ENCODE peak calls at places on chromosome 21, in six cellular contexts. One of them, this sample, is unnamed. For H3K9me3, the result is how much of the 10 kb centered on the place peaks cover.

GRCh38 chr21:33490991-33491372 is 534 bp downstream of the DNAJC28 start:
- DNase-seq in IMR-90: no peak
- DNase-seq in spleen: no peak
- DNase-seq in uterus: no peak
- DNase-seq in heart left ventricle: no peak
- DNase-seq in right lobe of liver: no peak
- DNase-seq in this sample: no peak

GRCh38 chr21:42102063-42102462 is 30.9 kb downstream of the UMODL1 start:
- DNase-seq in uterus: no peak
- DNase-seq in spleen: no peak
- DNase-seq in IMR-90: no peak
- DNase-seq in right lobe of liver: no peak
- DNase-seq in heart left ventricle: no peak
- DNase-seq in this sample: no peak

GRCh38 chr21:45506836-45507522 is 35.3 kb downstream of the SLC19A1 start:
- DNase-seq in heart left ventricle: no peak
- DNase-seq in IMR-90: no peak
- DNase-seq in right lobe of liver: peak
- DNase-seq in uterus: no peak
- DNase-seq in spleen: peak
- DNase-seq in this sample: no peak

GRCh38 chr21:33023574-33024277 is 2.0 kb upstream of the OLIG2 start:
- DNase-seq in uterus: no peak
- DNase-seq in heart left ventricle: no peak
- DNase-seq in right lobe of liver: no peak
- DNase-seq in spleen: no peak
- DNase-seq in IMR-90: no peak
- DNase-seq in this sample: no peak

GRCh38 chr21:45282283-45283018 is 5.2 kb downstream of the POFUT2 start:
- DNase-seq in IMR-90: no peak
- DNase-seq in spleen: peak
- DNase-seq in right lobe of liver: no peak
- DNase-seq in heart left ventricle: no peak
- DNase-seq in uterus: no peak
- DNase-seq in this sample: no peak

GRCh38 chr21:35989185-35989735 is 71.1 kb downstream of the SETD4 start:
- DNase-seq in right lobe of liver: no peak
- DNase-seq in spleen: no peak
- DNase-seq in heart left ventricle: no peak
- DNase-seq in IMR-90: no peak
- DNase-seq in uterus: no peak
- DNase-seq in this sample: no peak

GRCh38 chr21:45801129-45801735 is 157.7 kb downstream of the PCBP3 start:
- DNase-seq in spleen: no peak
- DNase-seq in IMR-90: no peak
- DNase-seq in heart left ventricle: no peak
- DNase-seq in right lobe of liver: no peak
- DNase-seq in uterus: no peak
- DNase-seq in this sample: no peak

GRCh38 chr21:44704636-44705001 is 6.8 kb downstream of the TSPEAR start:
- DNase-seq in right lobe of liver: no peak
- DNase-seq in uterus: no peak
- DNase-seq in IMR-90: no peak
- DNase-seq in spleen: no peak
- DNase-seq in heart left ventricle: no peak
- DNase-seq in this sample: no peak

GRCh38 chr21:34020934-34021553 is 52.3 kb upstream of the MRPS6 start:
- DNase-seq in IMR-90: no peak
- DNase-seq in spleen: no peak
- DNase-seq in heart left ventricle: no peak
- DNase-seq in right lobe of liver: no peak
- DNase-seq in uterus: no peak
- DNase-seq in this sample: no peak

GRCh38 chr21:45029298-45029967 is 44.9 kb upstream of the ADARB1 start:
- DNase-seq in IMR-90: no peak
- DNase-seq in uterus: no peak
- DNase-seq in right lobe of liver: no peak
- DNase-seq in spleen: peak
- DNase-seq in heart left ventricle: peak
- DNase-seq in this sample: no peak

GRCh38 chr21:42565206-42565810 is 51.7 kb downstream of the SLC37A1 start:
- DNase-seq in heart left ventricle: no peak
- DNase-seq in right lobe of liver: no peak
- DNase-seq in uterus: peak
- DNase-seq in spleen: peak
- DNase-seq in IMR-90: no peak
- DNase-seq in this sample: peak

GRCh38 chr21:34644815-34645214 is 24.0 kb upstream of the CLIC6 start:
- DNase-seq in right lobe of liver: no peak
- DNase-seq in uterus: no peak
- DNase-seq in IMR-90: no peak
- DNase-seq in spleen: no peak
- DNase-seq in heart left ventricle: no peak
- DNase-seq in this sample: peak

GRCh38 chr21:45172408-45172807 is 98.0 kb downstream of the ADARB1 start:
- DNase-seq in spleen: no peak
- DNase-seq in heart left ventricle: no peak
- DNase-seq in uterus: no peak
- DNase-seq in IMR-90: no peak
- DNase-seq in right lobe of liver: no peak
- DNase-seq in this sample: no peak

GRCh38 chr21:41845310-41846032 is 33.7 kb downstream of the PRDM15 start:
- DNase-seq in IMR-90: peak
- DNase-seq in right lobe of liver: no peak
- DNase-seq in spleen: peak
- DNase-seq in heart left ventricle: no peak
- DNase-seq in uterus: no peak
- DNase-seq in this sample: no peak

GRCh38 chr21:45423968-45424853 is 19.2 kb downstream of the COL18A1 start:
- DNase-seq in uterus: no peak
- DNase-seq in heart left ventricle: no peak
- DNase-seq in spleen: peak
- DNase-seq in IMR-90: no peak
- DNase-seq in right lobe of liver: peak
- DNase-seq in this sample: peak

GRCh38 chr21:17725339-17725738 is 93.8 kb downstream of the C21orf91 start:
- DNase-seq in uterus: no peak
- DNase-seq in IMR-90: no peak
- DNase-seq in right lobe of liver: no peak
- DNase-seq in heart left ventricle: no peak
- DNase-seq in spleen: no peak
- DNase-seq in this sample: no peak

GRCh38 chr21:45069711-45070110 is 4.7 kb upstream of the ADARB1 start:
- DNase-seq in right lobe of liver: no peak
- DNase-seq in IMR-90: peak
- DNase-seq in spleen: no peak
- DNase-seq in heart left ventricle: no peak
- DNase-seq in uterus: no peak
- DNase-seq in this sample: no peak

GRCh38 chr21:46046471-46046870 is 51.4 kb upstream of the COL6A2 start:
- DNase-seq in spleen: no peak
- DNase-seq in heart left ventricle: no peak
- DNase-seq in right lobe of liver: no peak
- DNase-seq in uterus: no peak
- DNase-seq in IMR-90: no peak
- DNase-seq in this sample: no peak

GRCh38 chr21:42657676-42658319 is 4.4 kb downstream of the PDE9A start:
- DNase-seq in IMR-90: no peak
- DNase-seq in right lobe of liver: no peak
- DNase-seq in uterus: no peak
- DNase-seq in heart left ventricle: no peak
- DNase-seq in spleen: peak
- DNase-seq in this sample: no peak

GRCh38 chr21:31911138-31911907 is 38.5 kb downstream of the HUNK start:
- DNase-seq in heart left ventricle: no peak
- DNase-seq in right lobe of liver: no peak
- DNase-seq in uterus: no peak
- DNase-seq in IMR-90: peak
- DNase-seq in spleen: no peak
- DNase-seq in this sample: no peak

GRCh38 chr21:44972821-44973220 is 33.0 kb downstream of the SLX9 start:
- DNase-seq in IMR-90: peak
- DNase-seq in right lobe of liver: no peak
- DNase-seq in uterus: no peak
- DNase-seq in heart left ventricle: no peak
- DNase-seq in spleen: no peak
- DNase-seq in this sample: no peak

GRCh38 chr21:42120056-42120903 is 49.2 kb downstream of the UMODL1 start:
- DNase-seq in spleen: no peak
- DNase-seq in heart left ventricle: no peak
- DNase-seq in right lobe of liver: no peak
- DNase-seq in IMR-90: no peak
- DNase-seq in uterus: no peak
- DNase-seq in this sample: no peak

GRCh38 chr21:46038871-46039397 is 57.4 kb downstream of the COL6A1 start:
- DNase-seq in right lobe of liver: no peak
- DNase-seq in IMR-90: peak
- DNase-seq in uterus: peak
- DNase-seq in spleen: peak
- DNase-seq in heart left ventricle: peak
- DNase-seq in this sample: peak

GRCh38 chr21:31730687-31731111 is 1.2 kb downstream of the SCAF4 start:
- DNase-seq in heart left ventricle: peak
- DNase-seq in right lobe of liver: peak
- DNase-seq in uterus: no peak
- DNase-seq in IMR-90: peak
- DNase-seq in spleen: no peak
- DNase-seq in this sample: peak

GRCh38 chr21:45506241-45506817 is 35.9 kb downstream of the SLC19A1 start:
- DNase-seq in heart left ventricle: no peak
- DNase-seq in uterus: no peak
- DNase-seq in spleen: peak
- DNase-seq in IMR-90: no peak
- DNase-seq in right lobe of liver: peak
- DNase-seq in this sample: no peak

GRCh38 chr21:44985441-44986401 is 45.9 kb downstream of the SLX9 start:
- DNase-seq in uterus: no peak
- DNase-seq in spleen: peak
- DNase-seq in IMR-90: no peak
- DNase-seq in heart left ventricle: no peak
- DNase-seq in right lobe of liver: peak
- DNase-seq in this sample: peak

GRCh38 chr21:26686278-26686677 is 113.2 kb upstream of the CYYR1 start:
- DNase-seq in spleen: peak
- DNase-seq in right lobe of liver: no peak
- DNase-seq in heart left ventricle: no peak
- DNase-seq in uterus: no peak
- DNase-seq in IMR-90: peak
- DNase-seq in this sample: no peak

GRCh38 chr21:44529011-44529421 is 11.0 kb downstream of the KRTAP10-1 start:
- DNase-seq in IMR-90: no peak
- DNase-seq in spleen: no peak
- DNase-seq in right lobe of liver: peak
- DNase-seq in uterus: peak
- DNase-seq in heart left ventricle: no peak
- DNase-seq in this sample: no peak

GRCh38 chr21:45304161-45304830 is 16.6 kb upstream of the POFUT2 start:
- DNase-seq in heart left ventricle: no peak
- DNase-seq in uterus: peak
- DNase-seq in IMR-90: no peak
- DNase-seq in right lobe of liver: no peak
- DNase-seq in spleen: peak
- DNase-seq in this sample: peak

GRCh38 chr21:33395866-33396265 is 7.3 kb upstream of the IFNGR2 start:
- DNase-seq in spleen: no peak
- DNase-seq in uterus: no peak
- DNase-seq in IMR-90: peak
- DNase-seq in right lobe of liver: no peak
- DNase-seq in heart left ventricle: no peak
- DNase-seq in this sample: no peak

GRCh38 chr21:45116066-45116465 is 41.7 kb downstream of the ADARB1 start:
- DNase-seq in IMR-90: no peak
- DNase-seq in uterus: no peak
- DNase-seq in spleen: peak
- DNase-seq in heart left ventricle: no peak
- DNase-seq in right lobe of liver: no peak
- DNase-seq in this sample: no peak

GRCh38 chr21:39388038-39388810 is 39.3 kb upstream of the HMGN1 start:
- DNase-seq in heart left ventricle: peak
- DNase-seq in right lobe of liver: peak
- DNase-seq in uterus: peak
- DNase-seq in spleen: peak
- DNase-seq in IMR-90: peak
- DNase-seq in this sample: peak
- TF ChIP-seq POLR2A in heart left ventricle: no peak
- TF ChIP-seq POLR2A in right lobe of liver: no peak
- TF ChIP-seq POLR2A in uterus: no peak
- TF ChIP-seq POLR2A in spleen: no peak
- TF ChIP-seq POLR2A in IMR-90: no peak
- TF ChIP-seq POLR2A in this sample: no peak

DNA sequence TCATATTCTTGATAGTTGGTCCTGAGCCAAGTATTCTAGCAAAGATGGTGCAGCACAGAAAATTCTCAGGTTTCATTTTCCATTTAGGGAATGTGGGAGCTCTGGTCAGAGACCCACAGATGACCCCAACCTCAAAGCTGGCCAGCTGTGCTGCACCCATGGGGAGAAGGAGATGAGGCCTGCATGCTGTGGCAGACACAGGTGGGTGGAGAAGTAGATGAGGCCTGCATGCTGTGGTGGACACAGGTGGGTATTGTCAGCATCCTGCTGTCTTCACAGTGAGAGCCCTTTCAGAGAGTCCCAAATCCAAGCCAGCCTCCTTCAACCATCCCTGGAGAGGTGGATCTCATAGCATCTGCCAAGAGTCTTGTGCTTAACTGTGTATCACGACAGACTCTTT is 77.7 kb downstream of the DSCAM start:
- DNase-seq in heart left ventricle: no peak
- DNase-seq in uterus: no peak
- DNase-seq in right lobe of liver: no peak
- DNase-seq in spleen: no peak
- DNase-seq in IMR-90: no peak
- DNase-seq in this sample: no peak
- H3K9me3 ChIP-seq in heart left ventricle: under half
- H3K9me3 ChIP-seq in uterus: under half
- H3K9me3 ChIP-seq in right lobe of liver: under half
- H3K9me3 ChIP-seq in spleen: under half
- H3K9me3 ChIP-seq in IMR-90: under half
- H3K9me3 ChIP-seq in this sample: under half

DNA sequence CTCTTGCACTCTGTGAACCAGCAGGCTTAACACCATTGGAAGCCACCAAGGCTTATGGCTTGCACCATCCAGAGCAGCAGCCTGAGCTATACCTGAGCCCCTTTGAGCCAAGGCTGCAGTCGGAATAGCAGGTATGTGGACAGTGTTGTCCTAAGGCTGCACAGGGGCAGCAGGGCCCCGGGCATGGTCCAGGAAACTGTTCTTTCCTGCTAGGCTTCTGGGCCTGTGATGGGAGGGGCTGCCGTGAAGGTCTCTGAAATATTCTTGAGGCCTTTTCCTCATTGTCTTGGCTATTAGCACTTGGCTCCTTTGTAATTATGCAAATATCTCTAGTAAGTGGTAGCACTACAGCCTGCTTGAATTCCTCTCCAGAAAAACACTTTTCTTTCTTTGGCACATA is 5.0 kb downstream of the KRTAP20-4 start:
- DNase-seq in uterus: no peak
- DNase-seq in heart left ventricle: no peak
- DNase-seq in IMR-90: no peak
- DNase-seq in spleen: no peak
- DNase-seq in right lobe of liver: no peak
- DNase-seq in this sample: no peak
- TF ChIP-seq POLR2A in uterus: no peak
- TF ChIP-seq POLR2A in heart left ventricle: no peak
- TF ChIP-seq POLR2A in IMR-90: no peak
- TF ChIP-seq POLR2A in spleen: no peak
- TF ChIP-seq POLR2A in right lobe of liver: no peak
- TF ChIP-seq POLR2A in this sample: no peak

GRCh38 chr21:30577766-30578165 is 12.4 kb downstream of the KRTAP22-2 start:
- DNase-seq in right lobe of liver: no peak
- DNase-seq in IMR-90: no peak
- DNase-seq in spleen: no peak
- DNase-seq in heart left ventricle: no peak
- DNase-seq in uterus: no peak
- DNase-seq in this sample: no peak
- H3K9me3 ChIP-seq in right lobe of liver: under half
- H3K9me3 ChIP-seq in IMR-90: under half
- H3K9me3 ChIP-seq in spleen: under half
- H3K9me3 ChIP-seq in heart left ventricle: under half
- H3K9me3 ChIP-seq in uterus: under half
- H3K9me3 ChIP-seq in this sample: under half

This sample was measured in body of pancreas.